ENCODE peak calls at places on chromosomes 7 and 10, in eight cellular contexts. One of them, this sample, is unnamed.
A peak's percentile ranks its signal among the peaks of the same experiment; 100 is the strongest.

GRCh38 chr7:118492466-118492865 is 268.0 kb downstream of the ANKRD7 start:
- DNase-seq in CD4-positive, alpha-beta memory T cell: no peak
- DNase-seq in tibial artery: no peak
- DNase-seq in right lobe of liver: no peak
- DNase-seq in sigmoid colon: no peak
- DNase-seq in lower lobe of right lung: no peak
- DNase-seq in PC-9: no peak
- DNase-seq in adrenal gland: no peak
- DNase-seq in this sample: no peak

GRCh38 chr10:114100848-114101741 is 57.4 kb downstream of the ADRB1 start:
- DNase-seq in sigmoid colon: no peak
- DNase-seq in PC-9: no peak
- DNase-seq in tibial artery: no peak
- DNase-seq in CD4-positive, alpha-beta memory T cell: no peak
- DNase-seq in right lobe of liver: no peak
- DNase-seq in lower lobe of right lung: no peak
- DNase-seq in adrenal gland: peak; percentile 48
- DNase-seq in this sample: no peak

GRCh38 chr7:45601816-45602540 is 27.8 kb downstream of the ADCY1 start:
- DNase-seq in right lobe of liver: peak; percentile 20
- DNase-seq in PC-9: no peak
- DNase-seq in sigmoid colon: no peak
- DNase-seq in adrenal gland: no peak
- DNase-seq in tibial artery: no peak
- DNase-seq in CD4-positive, alpha-beta memory T cell: no peak
- DNase-seq in lower lobe of right lung: no peak
- DNase-seq in this sample: peak; percentile 53

GRCh38 chr7:46003896-46004875 is 83.1 kb upstream of the IGFBP3 start:
- DNase-seq in CD4-positive, alpha-beta memory T cell: no peak
- DNase-seq in adrenal gland: no peak
- DNase-seq in tibial artery: no peak
- DNase-seq in sigmoid colon: no peak
- DNase-seq in right lobe of liver: no peak
- DNase-seq in lower lobe of right lung: no peak
- DNase-seq in PC-9: peak; percentile 82
- DNase-seq in this sample: no peak

GRCh38 chr10:110617455-110618162 is 26.5 kb upstream of the RBM20 start:
- DNase-seq in PC-9: no peak
- DNase-seq in right lobe of liver: no peak
- DNase-seq in sigmoid colon: peak; percentile 53
- DNase-seq in lower lobe of right lung: no peak
- DNase-seq in adrenal gland: no peak
- DNase-seq in tibial artery: no peak
- DNase-seq in CD4-positive, alpha-beta memory T cell: peak; percentile 30
- DNase-seq in this sample: no peak

GRCh38 chr10:114868801-114869200 is 47.2 kb downstream of the FHIP2A start:
- DNase-seq in tibial artery: no peak
- DNase-seq in sigmoid colon: no peak
- DNase-seq in adrenal gland: no peak
- DNase-seq in right lobe of liver: no peak
- DNase-seq in CD4-positive, alpha-beta memory T cell: no peak
- DNase-seq in PC-9: peak; percentile 41
- DNase-seq in lower lobe of right lung: no peak
- DNase-seq in this sample: no peak

GRCh38 chr7:4791738-4792536 is 16.5 kb downstream of the AP5Z1 start:
- DNase-seq in tibial artery: peak; percentile 75
- DNase-seq in CD4-positive, alpha-beta memory T cell: peak; percentile 77
- DNase-seq in sigmoid colon: peak; percentile 87
- DNase-seq in lower lobe of right lung: peak; percentile 83
- DNase-seq in right lobe of liver: no peak
- DNase-seq in PC-9: no peak
- DNase-seq in adrenal gland: peak; percentile 86
- DNase-seq in this sample: peak; percentile 83

GRCh38 chr7:23349484-23350157 is 50.5 kb downstream of the MALSU1 start:
- DNase-seq in lower lobe of right lung: no peak
- DNase-seq in adrenal gland: no peak
- DNase-seq in sigmoid colon: no peak
- DNase-seq in CD4-positive, alpha-beta memory T cell: no peak
- DNase-seq in PC-9: peak; percentile 94
- DNase-seq in tibial artery: no peak
- DNase-seq in right lobe of liver: no peak
- DNase-seq in this sample: no peak

GRCh38 chr10:49558194-49558593 is 19.3 kb upstream of the ERCC6 start:
- DNase-seq in CD4-positive, alpha-beta memory T cell: no peak
- DNase-seq in sigmoid colon: no peak
- DNase-seq in tibial artery: no peak
- DNase-seq in adrenal gland: no peak
- DNase-seq in lower lobe of right lung: no peak
- DNase-seq in PC-9: no peak
- DNase-seq in right lobe of liver: no peak
- DNase-seq in this sample: no peak

GRCh38 chr10:49556723-49557122 is 17.8 kb upstream of the ERCC6 start:
- DNase-seq in CD4-positive, alpha-beta memory T cell: no peak
- DNase-seq in sigmoid colon: no peak
- DNase-seq in tibial artery: no peak
- DNase-seq in lower lobe of right lung: no peak
- DNase-seq in right lobe of liver: no peak
- DNase-seq in PC-9: no peak
- DNase-seq in adrenal gland: no peak
- DNase-seq in this sample: no peak

GRCh38 chr10:49562893-49563292 is 24.0 kb upstream of the ERCC6 start:
- DNase-seq in sigmoid colon: no peak
- DNase-seq in PC-9: no peak
- DNase-seq in adrenal gland: no peak
- DNase-seq in tibial artery: no peak
- DNase-seq in lower lobe of right lung: no peak
- DNase-seq in CD4-positive, alpha-beta memory T cell: no peak
- DNase-seq in right lobe of liver: no peak
- DNase-seq in this sample: no peak

GRCh38 chr10:49559476-49559875 is 20.6 kb upstream of the ERCC6 start:
- DNase-seq in PC-9: no peak
- DNase-seq in sigmoid colon: no peak
- DNase-seq in CD4-positive, alpha-beta memory T cell: no peak
- DNase-seq in tibial artery: no peak
- DNase-seq in adrenal gland: no peak
- DNase-seq in lower lobe of right lung: no peak
- DNase-seq in right lobe of liver: no peak
- DNase-seq in this sample: no peak

DNA sequence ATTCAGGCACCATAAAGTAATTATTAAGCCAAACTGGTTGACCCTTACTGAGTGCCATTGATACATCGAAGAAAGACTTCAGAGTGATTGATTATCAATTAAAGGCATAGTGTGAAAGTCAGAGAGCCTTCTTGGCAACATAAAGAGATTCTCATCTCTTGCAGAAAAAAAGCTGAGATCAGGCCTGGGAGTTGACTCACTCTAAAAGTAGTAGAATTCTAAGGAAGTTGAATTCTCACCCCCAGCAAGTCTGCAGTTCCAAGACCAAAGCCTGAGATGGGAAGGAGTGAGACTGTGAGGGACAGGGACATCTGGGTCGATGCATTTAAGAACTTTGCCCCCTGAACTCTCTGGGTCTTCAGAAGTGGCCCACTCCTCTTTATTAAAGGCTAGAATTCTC is 21.6 kb upstream of the ERCC6 start:
- DNase-seq in right lobe of liver: no peak
- DNase-seq in sigmoid colon: no peak
- DNase-seq in CD4-positive, alpha-beta memory T cell: no peak
- DNase-seq in PC-9: no peak
- DNase-seq in adrenal gland: no peak
- DNase-seq in tibial artery: no peak
- DNase-seq in lower lobe of right lung: no peak
- DNase-seq in this sample: no peak
- H3K36me3 ChIP-seq in right lobe of liver: no peaks in the 10 kb centered on the region
- H3K36me3 ChIP-seq in sigmoid colon: no peaks in the 10 kb centered on the region
- H3K36me3 ChIP-seq in CD4-positive, alpha-beta memory T cell: no peaks in the 10 kb centered on the region
- H3K36me3 ChIP-seq in PC-9: peaks cover 3% of the 10 kb centered on the region
- H3K36me3 ChIP-seq in adrenal gland: no peaks in the 10 kb centered on the region
- H3K36me3 ChIP-seq in tibial artery: no peaks in the 10 kb centered on the region
- H3K36me3 ChIP-seq in lower lobe of right lung: no peaks in the 10 kb centered on the region
- H3K36me3 ChIP-seq in this sample: no peaks in the 10 kb centered on the region

GRCh38 chr10:69290993-69291392 is 12.7 kb downstream of the HK1 start:
- DNase-seq in sigmoid colon: no peak
- DNase-seq in lower lobe of right lung: no peak
- DNase-seq in adrenal gland: no peak
- DNase-seq in CD4-positive, alpha-beta memory T cell: no peak
- DNase-seq in PC-9: no peak
- DNase-seq in tibial artery: no peak
- DNase-seq in right lobe of liver: no peak
- DNase-seq in this sample: no peak
- H3K4me3 ChIP-seq in sigmoid colon: no peak overlapping the region
- H3K4me3 ChIP-seq in lower lobe of right lung: no peak overlapping the region
- H3K4me3 ChIP-seq in adrenal gland: no peak overlapping the region
- H3K4me3 ChIP-seq in CD4-positive, alpha-beta memory T cell: no peak overlapping the region
- H3K4me3 ChIP-seq in PC-9: no peak overlapping the region
- H3K4me3 ChIP-seq in tibial artery: no peak overlapping the region
- H3K4me3 ChIP-seq in right lobe of liver: no peak overlapping the region
- H3K4me3 ChIP-seq in this sample: no peak overlapping the region

GRCh38 chr7:1498370-1499305 is 5.6 kb downstream of the INTS1 start:
- DNase-seq in adrenal gland: no peak
- DNase-seq in CD4-positive, alpha-beta memory T cell: no peak
- DNase-seq in lower lobe of right lung: no peak
- DNase-seq in PC-9: no peak
- DNase-seq in tibial artery: no peak
- DNase-seq in sigmoid colon: no peak
- DNase-seq in right lobe of liver: no peak
- DNase-seq in this sample: no peak

GRCh38 chr7:1499367-1500029 is 4.7 kb downstream of the INTS1 start:
- DNase-seq in lower lobe of right lung: no peak
- DNase-seq in sigmoid colon: no peak
- DNase-seq in right lobe of liver: no peak
- DNase-seq in CD4-positive, alpha-beta memory T cell: no peak
- DNase-seq in PC-9: no peak
- DNase-seq in tibial artery: no peak
- DNase-seq in adrenal gland: no peak
- DNase-seq in this sample: no peak

GRCh38 chr7:1502845-1503244 is 1.3 kb downstream of the INTS1 start:
- DNase-seq in lower lobe of right lung: no peak
- DNase-seq in sigmoid colon: no peak
- DNase-seq in PC-9: no peak
- DNase-seq in right lobe of liver: no peak
- DNase-seq in CD4-positive, alpha-beta memory T cell: no peak
- DNase-seq in adrenal gland: no peak
- DNase-seq in tibial artery: no peak
- DNase-seq in this sample: no peak

GRCh38 chr7:1501487-1502270 is 2.5 kb downstream of the INTS1 start:
- DNase-seq in tibial artery: no peak
- DNase-seq in adrenal gland: no peak
- DNase-seq in sigmoid colon: no peak
- DNase-seq in CD4-positive, alpha-beta memory T cell: no peak
- DNase-seq in right lobe of liver: no peak
- DNase-seq in PC-9: no peak
- DNase-seq in lower lobe of right lung: no peak
- DNase-seq in this sample: no peak

GRCh38 chr7:1500064-1500807 is 4.0 kb downstream of the INTS1 start:
- DNase-seq in lower lobe of right lung: no peak
- DNase-seq in right lobe of liver: no peak
- DNase-seq in CD4-positive, alpha-beta memory T cell: no peak
- DNase-seq in tibial artery: no peak
- DNase-seq in PC-9: no peak
- DNase-seq in adrenal gland: no peak
- DNase-seq in sigmoid colon: no peak
- DNase-seq in this sample: no peak
- H3K36me3 ChIP-seq in lower lobe of right lung: peaks cover 75% of the 10 kb centered on the region
- H3K36me3 ChIP-seq in right lobe of liver: peaks cover 5% of the 10 kb centered on the region
- H3K36me3 ChIP-seq in CD4-positive, alpha-beta memory T cell: peaks cover 41% of the 10 kb centered on the region
- H3K36me3 ChIP-seq in tibial artery: peaks cover 70% of the 10 kb centered on the region
- H3K36me3 ChIP-seq in PC-9: peaks cover 19% of the 10 kb centered on the region
- H3K36me3 ChIP-seq in adrenal gland: peaks cover 68% of the 10 kb centered on the region
- H3K36me3 ChIP-seq in sigmoid colon: peaks cover 38% of the 10 kb centered on the region
- H3K36me3 ChIP-seq in this sample: peaks cover 68% of the 10 kb centered on the region

DNA sequence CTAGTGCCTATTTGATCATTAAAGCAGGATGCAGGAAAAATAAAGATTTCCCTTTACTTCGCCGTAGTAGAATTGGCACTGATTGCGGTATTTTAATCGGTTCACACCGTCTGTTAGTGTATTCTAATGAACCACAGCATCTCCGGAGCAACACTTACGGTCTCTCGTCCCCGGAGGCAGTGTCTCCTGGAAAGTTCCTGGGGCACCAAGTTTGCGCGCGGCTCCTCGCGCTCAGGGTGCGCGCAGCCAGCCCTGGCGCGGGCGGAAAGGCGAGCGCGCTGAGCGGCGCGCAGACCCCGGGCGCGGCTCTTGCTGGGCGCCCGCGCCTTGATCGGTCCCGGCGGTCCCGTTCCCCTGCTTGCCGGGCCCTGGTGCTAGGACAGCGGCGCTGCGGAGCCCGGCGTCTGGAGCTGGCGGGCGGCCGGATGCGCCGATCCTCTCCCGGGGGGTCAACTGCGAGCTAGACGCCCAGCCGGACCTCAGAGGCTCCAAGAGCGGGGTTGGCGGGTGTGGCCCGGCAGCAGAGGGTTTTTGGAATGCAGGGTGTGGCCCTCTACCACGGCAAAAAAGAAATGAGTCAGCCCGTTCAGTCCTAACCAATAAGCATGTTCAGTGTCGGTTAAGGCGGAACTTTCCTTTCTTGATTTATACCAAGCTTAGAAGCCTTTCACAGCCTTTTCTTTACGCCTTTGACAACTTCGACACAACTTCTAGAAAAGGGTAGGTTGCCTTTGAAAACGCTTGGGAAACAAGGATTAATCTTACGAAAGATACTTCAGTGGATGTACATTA is 166.8 kb upstream of the ASAH2 start:
- DNase-seq in adrenal gland: peak; percentile 84
- DNase-seq in right lobe of liver: peak; percentile 58
- DNase-seq in lower lobe of right lung: peak; percentile 84
- DNase-seq in sigmoid colon: peak; percentile 81
- DNase-seq in PC-9: peak; percentile 94
- DNase-seq in tibial artery: peak; percentile 60
- DNase-seq in CD4-positive, alpha-beta memory T cell: peak; percentile 41
- DNase-seq in this sample: peak; percentile 88
- H3K4me3 ChIP-seq in adrenal gland: peak overlapping the region; percentile 54
- H3K4me3 ChIP-seq in right lobe of liver: peak overlapping the region; percentile 72
- H3K4me3 ChIP-seq in lower lobe of right lung: peak overlapping the region; percentile 73
- H3K4me3 ChIP-seq in sigmoid colon: peak overlapping the region; percentile 50
- H3K4me3 ChIP-seq in PC-9: peak overlapping the region; percentile 96
- H3K4me3 ChIP-seq in tibial artery: peak overlapping the region; percentile 75
- H3K4me3 ChIP-seq in CD4-positive, alpha-beta memory T cell: peak overlapping the region; percentile 58
- H3K4me3 ChIP-seq in this sample: peak overlapping the region; percentile 71

This sample was measured in upper lobe of right lung.